ENCODE peak calls at places on chromosomes 5 and 9, in five cellular contexts. One of them, this sample, is unnamed.

GRCh38 chr5:109485030-109485429 is 75.3 kb upstream of the PJA2 start:
- DNase-seq in H1: no peak
- DNase-seq in K562: peak; percentile 16
- DNase-seq in SK-N-SH: peak; percentile 27
- DNase-seq in GM12878: no peak
- DNase-seq in this sample: no peak

GRCh38 chr9:33161589-33162132 is 5.5 kb downstream of the B4GALT1 start:
- DNase-seq in H1: no peak
- DNase-seq in K562: no peak
- DNase-seq in SK-N-SH: no peak
- DNase-seq in GM12878: no peak
- DNase-seq in this sample: no peak

GRCh38 chr9:129608561-129609481 is 12.1 kb downstream of the C9orf50 start:
- DNase-seq in H1: no peak
- DNase-seq in K562: no peak
- DNase-seq in SK-N-SH: no peak
- DNase-seq in GM12878: no peak
- DNase-seq in this sample: no peak

GRCh38 chr5:113000466-113000865 is 23.9 kb downstream of the DCP2 start:
- DNase-seq in H1: no peak
- DNase-seq in K562: no peak
- DNase-seq in SK-N-SH: no peak
- DNase-seq in GM12878: no peak
- DNase-seq in this sample: no peak

GRCh38 chr5:174531782-174532191 is 192.6 kb upstream of the MSX2 start:
- DNase-seq in H1: no peak
- DNase-seq in K562: no peak
- DNase-seq in SK-N-SH: no peak
- DNase-seq in GM12878: no peak
- DNase-seq in this sample: peak; percentile 26

GRCh38 chr9:74555015-74555414 is 57.9 kb downstream of the RORB start:
- DNase-seq in H1: no peak
- DNase-seq in K562: no peak
- DNase-seq in SK-N-SH: peak; percentile 39
- DNase-seq in GM12878: no peak
- DNase-seq in this sample: no peak

GRCh38 chr5:64592942-64593341 is 87.1 kb downstream of the RGS7BP start:
- DNase-seq in H1: no peak
- DNase-seq in K562: no peak
- DNase-seq in SK-N-SH: no peak
- DNase-seq in GM12878: no peak
- DNase-seq in this sample: no peak

GRCh38 chr9:19935422-19935821 is 146.6 kb upstream of the SLC24A2 start:
- DNase-seq in H1: no peak
- DNase-seq in K562: no peak
- DNase-seq in SK-N-SH: no peak
- DNase-seq in GM12878: no peak
- DNase-seq in this sample: no peak

GRCh38 chr9:131879531-131880290 is 139.8 kb upstream of the RAPGEF1 start:
- DNase-seq in H1: no peak
- DNase-seq in K562: no peak
- DNase-seq in SK-N-SH: no peak
- DNase-seq in GM12878: no peak
- DNase-seq in this sample: no peak

GRCh38 chr5:151758141-151758429 is 346 bp downstream of the ATOX1 start:
- DNase-seq in H1: no peak
- DNase-seq in K562: no peak
- DNase-seq in SK-N-SH: no peak
- DNase-seq in GM12878: no peak
- DNase-seq in this sample: peak; percentile 24

GRCh38 chr9:703392-703791 is 138.1 kb upstream of the DMRT1 start:
- DNase-seq in H1: no peak
- DNase-seq in K562: no peak
- DNase-seq in SK-N-SH: no peak
- DNase-seq in GM12878: no peak
- DNase-seq in this sample: no peak

GRCh38 chr9:120978987-120979386 is 52.4 kb upstream of the TRAF1 start:
- DNase-seq in H1: no peak
- DNase-seq in K562: no peak
- DNase-seq in SK-N-SH: no peak
- DNase-seq in GM12878: no peak
- DNase-seq in this sample: no peak
- TF ChIP-seq GABPA in H1: no peak
- TF ChIP-seq GABPA in K562: no peak
- TF ChIP-seq GABPA in SK-N-SH: no peak
- TF ChIP-seq GABPA in GM12878: no peak
- TF ChIP-seq GABPA in this sample: no peak

DNA sequence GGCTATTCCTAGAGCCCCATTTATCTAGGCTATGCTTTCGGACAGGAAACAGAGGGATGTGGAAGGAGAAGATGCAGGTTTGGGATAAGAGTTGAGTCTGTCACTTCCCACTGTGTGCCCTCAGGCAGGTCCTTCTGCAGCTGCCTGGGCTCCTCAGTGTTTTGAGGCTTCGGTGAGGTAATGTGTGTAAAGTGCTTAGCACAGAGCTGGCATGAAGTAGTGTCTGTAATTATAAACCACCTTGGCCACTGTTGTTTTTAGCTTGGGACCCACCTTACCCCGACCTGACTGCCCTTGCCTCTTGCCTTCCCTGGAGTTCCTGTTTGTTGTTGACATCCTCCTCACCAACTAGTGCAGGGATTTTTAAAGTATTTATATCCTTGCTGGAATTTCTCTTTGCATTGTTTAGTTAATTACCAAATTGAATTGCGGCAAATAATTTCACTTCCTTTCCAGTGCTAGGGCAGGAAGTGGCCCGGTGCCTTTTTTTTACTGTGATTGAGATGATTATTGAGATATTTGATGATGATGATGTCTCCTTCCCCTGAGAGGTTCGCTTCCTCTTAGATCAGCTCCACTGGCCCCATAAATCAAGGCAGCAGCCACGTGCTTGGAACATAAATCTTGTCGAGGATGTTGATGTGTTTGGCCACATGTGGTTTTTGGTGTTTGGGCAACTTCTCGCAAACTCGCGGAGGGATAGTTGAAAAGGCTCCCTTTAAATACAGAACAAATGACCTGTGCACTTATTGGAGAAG is 38.2 kb upstream of the DAB2IP start:
- DNase-seq in H1: no peak
- DNase-seq in K562: no peak
- DNase-seq in SK-N-SH: no peak
- DNase-seq in GM12878: no peak
- DNase-seq in this sample: no peak
- TF ChIP-seq GABPA in H1: no peak
- TF ChIP-seq GABPA in K562: no peak
- TF ChIP-seq GABPA in SK-N-SH: no peak
- TF ChIP-seq GABPA in GM12878: no peak
- TF ChIP-seq GABPA in this sample: no peak

DNA sequence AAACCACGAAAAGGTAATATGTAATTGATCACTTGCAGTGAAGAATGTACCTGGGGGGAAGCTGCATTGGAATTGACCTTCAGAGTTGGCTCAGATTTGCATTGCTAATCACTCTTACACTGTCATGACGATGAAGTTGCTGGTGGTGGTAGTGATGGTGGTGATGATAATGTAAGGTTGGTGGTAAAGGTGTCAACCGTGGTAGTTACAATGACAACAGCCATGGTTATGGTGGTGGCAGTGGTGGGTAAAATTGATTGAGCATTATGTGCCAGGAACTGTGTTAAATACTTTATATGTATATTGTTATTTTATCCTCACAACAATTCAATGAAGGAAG is 282.4 kb downstream of the NR3C1 start:
- DNase-seq in H1: no peak
- DNase-seq in K562: no peak
- DNase-seq in SK-N-SH: no peak
- DNase-seq in GM12878: no peak
- DNase-seq in this sample: no peak
- TF ChIP-seq GABPA in H1: no peak
- TF ChIP-seq GABPA in K562: no peak
- TF ChIP-seq GABPA in SK-N-SH: no peak
- TF ChIP-seq GABPA in GM12878: no peak
- TF ChIP-seq GABPA in this sample: no peak

GRCh38 chr5:98042961-98043360 is 730.5 kb upstream of the RGMB start:
- DNase-seq in H1: no peak
- DNase-seq in K562: no peak
- DNase-seq in SK-N-SH: no peak
- DNase-seq in GM12878: no peak
- DNase-seq in this sample: no peak
- TF ChIP-seq GABPA in H1: no peak
- TF ChIP-seq GABPA in K562: no peak
- TF ChIP-seq GABPA in SK-N-SH: no peak
- TF ChIP-seq GABPA in GM12878: no peak
- TF ChIP-seq GABPA in this sample: no peak

GRCh38 chr5:19564036-19564435 is 424.0 kb downstream of the CDH18 start:
- DNase-seq in H1: no peak
- DNase-seq in K562: no peak
- DNase-seq in SK-N-SH: no peak
- DNase-seq in GM12878: no peak
- DNase-seq in this sample: no peak
- TF ChIP-seq GABPA in H1: no peak
- TF ChIP-seq GABPA in K562: no peak
- TF ChIP-seq GABPA in SK-N-SH: no peak
- TF ChIP-seq GABPA in GM12878: no peak
- TF ChIP-seq GABPA in this sample: no peak

GRCh38 chr5:150630459-150631325 is 9.8 kb upstream of the SYNPO start:
- DNase-seq in H1: no peak
- DNase-seq in K562: no peak
- DNase-seq in SK-N-SH: no peak
- DNase-seq in GM12878: no peak
- DNase-seq in this sample: no peak

GRCh38 chr5:150631326-150631701 is 9.1 kb upstream of the SYNPO start:
- DNase-seq in H1: no peak
- DNase-seq in K562: no peak
- DNase-seq in SK-N-SH: no peak
- DNase-seq in GM12878: no peak
- DNase-seq in this sample: no peak

GRCh38 chr5:150633424-150633823 is 7.0 kb upstream of the SYNPO start:
- DNase-seq in H1: no peak
- DNase-seq in K562: no peak
- DNase-seq in SK-N-SH: no peak
- DNase-seq in GM12878: no peak
- DNase-seq in this sample: no peak

GRCh38 chr5:150630016-150630415 is 10.4 kb upstream of the SYNPO start:
- DNase-seq in H1: no peak
- DNase-seq in K562: no peak
- DNase-seq in SK-N-SH: no peak
- DNase-seq in GM12878: no peak
- DNase-seq in this sample: no peak

GRCh38 chr5:150632305-150633160 is 7.9 kb upstream of the SYNPO start:
- DNase-seq in H1: no peak
- DNase-seq in K562: no peak
- DNase-seq in SK-N-SH: no peak
- DNase-seq in GM12878: no peak
- DNase-seq in this sample: no peak
- TF ChIP-seq GABPA in H1: no peak
- TF ChIP-seq GABPA in K562: no peak
- TF ChIP-seq GABPA in SK-N-SH: no peak
- TF ChIP-seq GABPA in GM12878: no peak
- TF ChIP-seq GABPA in this sample: no peak